ENCODE peak calls at places on chromosome 2, in ten cellular contexts. One of them, this sample, is unnamed.

GRCh38 chr2:139439100-139439499 is 658.9 kb upstream of the NXPH2 start:
- DNase-seq in heart left ventricle: no peak
- DNase-seq in foreskin fibroblast: no peak
- DNase-seq in OCI-LY7: no peak
- DNase-seq in astrocyte of the spinal cord: no peak
- DNase-seq in HepG2: no peak
- DNase-seq in kidney epithelial cell: no peak
- DNase-seq in HFFc6: no peak
- DNase-seq in uterus: no peak
- DNase-seq in fibroblast of lung: no peak
- DNase-seq in this sample: no peak

GRCh38 chr2:241942416-241943208 is 73.1 kb downstream of the RTP5 start:
- DNase-seq in fibroblast of lung: no peak
- DNase-seq in HepG2: no peak
- DNase-seq in kidney epithelial cell: no peak
- DNase-seq in foreskin fibroblast: no peak
- DNase-seq in OCI-LY7: no peak
- DNase-seq in astrocyte of the spinal cord: no peak
- DNase-seq in uterus: no peak
- DNase-seq in heart left ventricle: no peak
- DNase-seq in HFFc6: no peak
- DNase-seq in this sample: no peak

GRCh38 chr2:174663572-174663971 is 66.0 kb upstream of the WIPF1 start:
- DNase-seq in uterus: no peak
- DNase-seq in heart left ventricle: no peak
- DNase-seq in OCI-LY7: no peak
- DNase-seq in astrocyte of the spinal cord: peak; percentile 32
- DNase-seq in fibroblast of lung: peak; percentile 64
- DNase-seq in foreskin fibroblast: peak; percentile 88
- DNase-seq in HFFc6: peak; percentile 92
- DNase-seq in HepG2: no peak
- DNase-seq in kidney epithelial cell: no peak
- DNase-seq in this sample: no peak

GRCh38 chr2:119637371-119637770 is 41.6 kb upstream of the TMEM177 start:
- DNase-seq in fibroblast of lung: no peak
- DNase-seq in uterus: no peak
- DNase-seq in OCI-LY7: no peak
- DNase-seq in HFFc6: no peak
- DNase-seq in heart left ventricle: no peak
- DNase-seq in astrocyte of the spinal cord: no peak
- DNase-seq in foreskin fibroblast: no peak
- DNase-seq in HepG2: no peak
- DNase-seq in kidney epithelial cell: no peak
- DNase-seq in this sample: no peak

GRCh38 chr2:165593081-165593480 is 123.6 kb downstream of the CSRNP3 start:
- DNase-seq in kidney epithelial cell: no peak
- DNase-seq in fibroblast of lung: peak; percentile 11
- DNase-seq in astrocyte of the spinal cord: no peak
- DNase-seq in heart left ventricle: no peak
- DNase-seq in uterus: no peak
- DNase-seq in HFFc6: no peak
- DNase-seq in HepG2: no peak
- DNase-seq in foreskin fibroblast: peak; percentile 10
- DNase-seq in OCI-LY7: no peak
- DNase-seq in this sample: no peak

GRCh38 chr2:165833156-165833555 is 39.1 kb upstream of the GALNT3 start:
- DNase-seq in fibroblast of lung: peak; percentile 83
- DNase-seq in astrocyte of the spinal cord: peak; percentile 75
- DNase-seq in uterus: no peak
- DNase-seq in HepG2: no peak
- DNase-seq in heart left ventricle: no peak
- DNase-seq in foreskin fibroblast: peak; percentile 34
- DNase-seq in kidney epithelial cell: peak; percentile 43
- DNase-seq in HFFc6: peak; percentile 43
- DNase-seq in OCI-LY7: no peak
- DNase-seq in this sample: no peak

GRCh38 chr2:41119489-41119888 is 667.6 kb upstream of the SLC8A1 start:
- DNase-seq in fibroblast of lung: no peak
- DNase-seq in foreskin fibroblast: no peak
- DNase-seq in astrocyte of the spinal cord: no peak
- DNase-seq in uterus: no peak
- DNase-seq in OCI-LY7: no peak
- DNase-seq in kidney epithelial cell: no peak
- DNase-seq in heart left ventricle: no peak
- DNase-seq in HepG2: no peak
- DNase-seq in HFFc6: no peak
- DNase-seq in this sample: no peak

GRCh38 chr2:96153291-96153713 is 8.1 kb upstream of the DUSP2 start:
- DNase-seq in uterus: no peak
- DNase-seq in OCI-LY7: no peak
- DNase-seq in astrocyte of the spinal cord: no peak
- DNase-seq in heart left ventricle: peak; percentile 29
- DNase-seq in fibroblast of lung: no peak
- DNase-seq in foreskin fibroblast: no peak
- DNase-seq in HFFc6: no peak
- DNase-seq in HepG2: no peak
- DNase-seq in kidney epithelial cell: no peak
- DNase-seq in this sample: no peak

GRCh38 chr2:207558106-207558505 is 28.3 kb downstream of the CREB1 start:
- DNase-seq in HepG2: no peak
- DNase-seq in HFFc6: peak; percentile 90
- DNase-seq in heart left ventricle: no peak
- DNase-seq in OCI-LY7: no peak
- DNase-seq in uterus: no peak
- DNase-seq in astrocyte of the spinal cord: peak; percentile 72
- DNase-seq in kidney epithelial cell: no peak
- DNase-seq in foreskin fibroblast: peak; percentile 50
- DNase-seq in fibroblast of lung: peak; percentile 74
- DNase-seq in this sample: no peak

GRCh38 chr2:166343467-166343866 is 32.3 kb downstream of the SCN9A start:
- DNase-seq in foreskin fibroblast: no peak
- DNase-seq in OCI-LY7: peak; percentile 75
- DNase-seq in HFFc6: no peak
- DNase-seq in astrocyte of the spinal cord: no peak
- DNase-seq in uterus: no peak
- DNase-seq in HepG2: no peak
- DNase-seq in heart left ventricle: no peak
- DNase-seq in fibroblast of lung: no peak
- DNase-seq in kidney epithelial cell: no peak
- DNase-seq in this sample: no peak

GRCh38 chr2:128631698-128632490 is 313.2 kb upstream of the HS6ST1 start:
- DNase-seq in astrocyte of the spinal cord: no peak
- DNase-seq in heart left ventricle: peak; percentile 26
- DNase-seq in HepG2: no peak
- DNase-seq in fibroblast of lung: no peak
- DNase-seq in OCI-LY7: no peak
- DNase-seq in kidney epithelial cell: no peak
- DNase-seq in uterus: no peak
- DNase-seq in foreskin fibroblast: no peak
- DNase-seq in HFFc6: no peak
- DNase-seq in this sample: no peak

GRCh38 chr2:180449171-180449570 is 442.1 kb upstream of the CWC22 start:
- DNase-seq in HFFc6: no peak
- DNase-seq in fibroblast of lung: peak; percentile 13
- DNase-seq in kidney epithelial cell: no peak
- DNase-seq in heart left ventricle: no peak
- DNase-seq in uterus: no peak
- DNase-seq in OCI-LY7: no peak
- DNase-seq in astrocyte of the spinal cord: peak; percentile 7
- DNase-seq in HepG2: no peak
- DNase-seq in foreskin fibroblast: no peak
- DNase-seq in this sample: no peak

GRCh38 chr2:196544906-196545433 is 94.5 kb upstream of the CCDC150 start:
- DNase-seq in fibroblast of lung: peak; percentile 10
- DNase-seq in OCI-LY7: no peak
- DNase-seq in HepG2: no peak
- DNase-seq in astrocyte of the spinal cord: no peak
- DNase-seq in kidney epithelial cell: no peak
- DNase-seq in uterus: no peak
- DNase-seq in heart left ventricle: no peak
- DNase-seq in HFFc6: no peak
- DNase-seq in foreskin fibroblast: no peak
- DNase-seq in this sample: no peak

GRCh38 chr2:95047629-95048510 is 22.4 kb downstream of the MAL start:
- DNase-seq in heart left ventricle: no peak
- DNase-seq in HepG2: no peak
- DNase-seq in astrocyte of the spinal cord: no peak
- DNase-seq in foreskin fibroblast: no peak
- DNase-seq in HFFc6: no peak
- DNase-seq in fibroblast of lung: no peak
- DNase-seq in kidney epithelial cell: no peak
- DNase-seq in uterus: no peak
- DNase-seq in OCI-LY7: no peak
- DNase-seq in this sample: no peak

GRCh38 chr2:73176205-73176880 is 26.0 kb upstream of the NOTO start:
- DNase-seq in kidney epithelial cell: no peak
- DNase-seq in foreskin fibroblast: no peak
- DNase-seq in astrocyte of the spinal cord: no peak
- DNase-seq in fibroblast of lung: no peak
- DNase-seq in uterus: peak; percentile 16
- DNase-seq in heart left ventricle: no peak
- DNase-seq in HepG2: peak; percentile 47
- DNase-seq in OCI-LY7: no peak
- DNase-seq in HFFc6: no peak
- DNase-seq in this sample: no peak

GRCh38 chr2:73174244-73174643 is 28.1 kb upstream of the NOTO start:
- DNase-seq in fibroblast of lung: no peak
- DNase-seq in HepG2: no peak
- DNase-seq in heart left ventricle: no peak
- DNase-seq in uterus: no peak
- DNase-seq in OCI-LY7: no peak
- DNase-seq in astrocyte of the spinal cord: no peak
- DNase-seq in kidney epithelial cell: no peak
- DNase-seq in foreskin fibroblast: no peak
- DNase-seq in HFFc6: no peak
- DNase-seq in this sample: no peak

GRCh38 chr2:73174941-73175662 is 27.3 kb upstream of the NOTO start:
- DNase-seq in foreskin fibroblast: no peak
- DNase-seq in OCI-LY7: no peak
- DNase-seq in fibroblast of lung: no peak
- DNase-seq in uterus: no peak
- DNase-seq in heart left ventricle: no peak
- DNase-seq in HepG2: no peak
- DNase-seq in astrocyte of the spinal cord: no peak
- DNase-seq in kidney epithelial cell: no peak
- DNase-seq in HFFc6: no peak
- DNase-seq in this sample: no peak

GRCh38 chr2:73176881-73177644 is 25.3 kb upstream of the NOTO start:
- DNase-seq in fibroblast of lung: peak; percentile 69
- DNase-seq in foreskin fibroblast: peak; percentile 75
- DNase-seq in uterus: peak; percentile 91
- DNase-seq in HepG2: peak; percentile 78
- DNase-seq in kidney epithelial cell: peak; percentile 18
- DNase-seq in OCI-LY7: peak; percentile 82
- DNase-seq in HFFc6: peak; percentile 66
- DNase-seq in heart left ventricle: peak; percentile 95
- DNase-seq in astrocyte of the spinal cord: peak; percentile 87
- DNase-seq in this sample: peak; percentile 94

GRCh38 chr2:73175663-73176204 is 26.6 kb upstream of the NOTO start:
- DNase-seq in heart left ventricle: peak; percentile 91
- DNase-seq in HepG2: peak; percentile 53
- DNase-seq in HFFc6: peak; percentile 25
- DNase-seq in foreskin fibroblast: peak; percentile 51
- DNase-seq in uterus: peak; percentile 58
- DNase-seq in fibroblast of lung: peak; percentile 72
- DNase-seq in astrocyte of the spinal cord: peak; percentile 35
- DNase-seq in kidney epithelial cell: no peak
- DNase-seq in OCI-LY7: no peak
- DNase-seq in this sample: peak; percentile 76
- TF ChIP-seq CTCF in heart left ventricle: no peak
- TF ChIP-seq CTCF in HepG2: peak; percentile 30
- TF ChIP-seq CTCF in HFFc6: no peak
- TF ChIP-seq CTCF in foreskin fibroblast: no peak
- TF ChIP-seq CTCF in uterus: no peak
- TF ChIP-seq CTCF in fibroblast of lung: no peak
- TF ChIP-seq CTCF in astrocyte of the spinal cord: no peak
- TF ChIP-seq CTCF in kidney epithelial cell: no peak
- TF ChIP-seq CTCF in OCI-LY7: no peak
- TF ChIP-seq CTCF in this sample: no peak

DNA sequence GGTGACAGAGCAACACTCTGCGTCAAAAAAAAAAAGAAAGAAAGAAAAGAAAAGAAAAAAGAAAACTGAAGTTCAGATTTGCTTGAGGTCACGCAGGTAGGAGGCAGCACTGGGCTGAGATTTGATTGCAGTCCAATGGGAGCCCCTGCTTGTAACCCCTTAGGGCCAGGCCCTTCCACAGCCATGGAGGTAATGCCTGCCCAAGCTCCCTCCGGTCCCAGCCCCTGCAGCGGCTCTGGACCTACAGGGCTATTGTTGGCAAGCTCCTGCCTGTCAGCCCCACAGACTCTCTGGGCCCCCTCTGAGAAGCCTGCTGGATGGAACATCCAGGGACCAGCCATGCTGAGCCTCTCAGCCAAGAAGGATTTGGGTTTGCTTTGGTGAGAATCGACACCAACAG is 12.2 kb downstream of the ZFP36L2 start:
- DNase-seq in HFFc6: no peak
- DNase-seq in fibroblast of lung: no peak
- DNase-seq in astrocyte of the spinal cord: no peak
- DNase-seq in foreskin fibroblast: no peak
- DNase-seq in kidney epithelial cell: no peak
- DNase-seq in uterus: no peak
- DNase-seq in heart left ventricle: peak; percentile 46
- DNase-seq in HepG2: no peak
- DNase-seq in OCI-LY7: no peak
- DNase-seq in this sample: no peak
- TF ChIP-seq CTCF in HFFc6: no peak
- TF ChIP-seq CTCF in fibroblast of lung: no peak
- TF ChIP-seq CTCF in astrocyte of the spinal cord: no peak
- TF ChIP-seq CTCF in foreskin fibroblast: no peak
- TF ChIP-seq CTCF in kidney epithelial cell: no peak
- TF ChIP-seq CTCF in uterus: no peak
- TF ChIP-seq CTCF in heart left ventricle: no peak
- TF ChIP-seq CTCF in HepG2: peak; percentile 10
- TF ChIP-seq CTCF in OCI-LY7: peak; percentile 32
- TF ChIP-seq CTCF in this sample: no peak

GRCh38 chr2:240640939-240641338 is 15.7 kb downstream of the GPR35 start:
- DNase-seq in HFFc6: no peak
- DNase-seq in HepG2: peak; percentile 42
- DNase-seq in heart left ventricle: peak; percentile 67
- DNase-seq in uterus: no peak
- DNase-seq in foreskin fibroblast: peak; percentile 13
- DNase-seq in fibroblast of lung: peak; percentile 6
- DNase-seq in astrocyte of the spinal cord: no peak
- DNase-seq in kidney epithelial cell: no peak
- DNase-seq in OCI-LY7: no peak
- DNase-seq in this sample: no peak
- TF ChIP-seq CTCF in HFFc6: peak; percentile 39
- TF ChIP-seq CTCF in HepG2: peak; percentile 90
- TF ChIP-seq CTCF in heart left ventricle: peak; percentile 24
- TF ChIP-seq CTCF in uterus: no peak
- TF ChIP-seq CTCF in foreskin fibroblast: peak; percentile 29
- TF ChIP-seq CTCF in fibroblast of lung: peak; percentile 27
- TF ChIP-seq CTCF in astrocyte of the spinal cord: peak; percentile 35
- TF ChIP-seq CTCF in kidney epithelial cell: peak; percentile 66
- TF ChIP-seq CTCF in OCI-LY7: no peak
- TF ChIP-seq CTCF in this sample: no peak

GRCh38 chr2:160459543-160460332 is 33.9 kb downstream of the RBMS1 start:
- DNase-seq in HepG2: no peak
- DNase-seq in uterus: no peak
- DNase-seq in astrocyte of the spinal cord: no peak
- DNase-seq in OCI-LY7: no peak
- DNase-seq in HFFc6: no peak
- DNase-seq in heart left ventricle: no peak
- DNase-seq in fibroblast of lung: no peak
- DNase-seq in kidney epithelial cell: no peak
- DNase-seq in foreskin fibroblast: no peak
- DNase-seq in this sample: no peak
- TF ChIP-seq CTCF in HepG2: no peak
- TF ChIP-seq CTCF in uterus: no peak
- TF ChIP-seq CTCF in astrocyte of the spinal cord: no peak
- TF ChIP-seq CTCF in OCI-LY7: no peak
- TF ChIP-seq CTCF in HFFc6: no peak
- TF ChIP-seq CTCF in heart left ventricle: no peak
- TF ChIP-seq CTCF in fibroblast of lung: no peak
- TF ChIP-seq CTCF in kidney epithelial cell: no peak
- TF ChIP-seq CTCF in foreskin fibroblast: no peak
- TF ChIP-seq CTCF in this sample: no peak

This sample was measured in omental fat pad.